ENCODE peak calls at places on chromosomes 11 and 22, in eight cellular contexts. One of them, this sample, is unnamed.

GRCh38 chr11:105046898-105047579 is 1.9 kb upstream of the CARD16 start:
- DNase-seq in CD8-positive, alpha-beta T cell: no peak
- DNase-seq in heart right ventricle: no peak
- DNase-seq in AG09309: peak
- DNase-seq in left ventricle myocardium inferior: no peak
- DNase-seq in psoas muscle: no peak
- DNase-seq in coronary artery: no peak
- DNase-seq in lower leg skin: no peak
- DNase-seq in this sample: no peak

GRCh38 chr11:77151804-77152513 is 23.9 kb downstream of the MYO7A start:
- DNase-seq in CD8-positive, alpha-beta T cell: peak
- DNase-seq in heart right ventricle: no peak
- DNase-seq in AG09309: no peak
- DNase-seq in left ventricle myocardium inferior: no peak
- DNase-seq in psoas muscle: no peak
- DNase-seq in coronary artery: no peak
- DNase-seq in lower leg skin: no peak
- DNase-seq in this sample: no peak

GRCh38 chr11:116691779-116692178 is 81.0 kb downstream of the BUD13 start:
- DNase-seq in CD8-positive, alpha-beta T cell: peak
- DNase-seq in heart right ventricle: no peak
- DNase-seq in AG09309: no peak
- DNase-seq in left ventricle myocardium inferior: no peak
- DNase-seq in psoas muscle: peak
- DNase-seq in coronary artery: no peak
- DNase-seq in lower leg skin: no peak
- DNase-seq in this sample: peak

GRCh38 chr11:56163804-56164203 is 3.7 kb upstream of the OR8K5 start:
- DNase-seq in CD8-positive, alpha-beta T cell: no peak
- DNase-seq in heart right ventricle: no peak
- DNase-seq in AG09309: no peak
- DNase-seq in left ventricle myocardium inferior: no peak
- DNase-seq in psoas muscle: no peak
- DNase-seq in coronary artery: no peak
- DNase-seq in lower leg skin: no peak
- DNase-seq in this sample: no peak

GRCh38 chr11:77047007-77047927 is 13.1 kb downstream of the B3GNT6 start:
- DNase-seq in CD8-positive, alpha-beta T cell: peak
- DNase-seq in heart right ventricle: peak
- DNase-seq in AG09309: peak
- DNase-seq in left ventricle myocardium inferior: peak
- DNase-seq in psoas muscle: peak
- DNase-seq in coronary artery: no peak
- DNase-seq in lower leg skin: peak
- DNase-seq in this sample: peak

GRCh38 chr11:76783901-76784813 is 1.0 kb downstream of the TSKU start:
- DNase-seq in CD8-positive, alpha-beta T cell: no peak
- DNase-seq in heart right ventricle: peak
- DNase-seq in AG09309: no peak
- DNase-seq in left ventricle myocardium inferior: peak
- DNase-seq in psoas muscle: peak
- DNase-seq in coronary artery: no peak
- DNase-seq in lower leg skin: no peak
- DNase-seq in this sample: peak

GRCh38 chr11:113840932-113841664 is 34.3 kb downstream of the USP28 start:
- DNase-seq in CD8-positive, alpha-beta T cell: no peak
- DNase-seq in heart right ventricle: no peak
- DNase-seq in AG09309: no peak
- DNase-seq in left ventricle myocardium inferior: no peak
- DNase-seq in psoas muscle: no peak
- DNase-seq in coronary artery: no peak
- DNase-seq in lower leg skin: no peak
- DNase-seq in this sample: no peak

GRCh38 chr11:70413151-70413550 is 14.8 kb downstream of the CTTN start:
- DNase-seq in CD8-positive, alpha-beta T cell: no peak
- DNase-seq in heart right ventricle: no peak
- DNase-seq in AG09309: no peak
- DNase-seq in left ventricle myocardium inferior: no peak
- DNase-seq in psoas muscle: no peak
- DNase-seq in coronary artery: no peak
- DNase-seq in lower leg skin: no peak
- DNase-seq in this sample: no peak

GRCh38 chr11:3193373-3194015 is 25.1 kb downstream of the MRGPRG start:
- DNase-seq in CD8-positive, alpha-beta T cell: no peak
- DNase-seq in heart right ventricle: no peak
- DNase-seq in AG09309: no peak
- DNase-seq in left ventricle myocardium inferior: no peak
- DNase-seq in psoas muscle: no peak
- DNase-seq in coronary artery: peak
- DNase-seq in lower leg skin: no peak
- DNase-seq in this sample: no peak

GRCh38 chr11:3197044-3197715 is 21.4 kb downstream of the MRGPRG start:
- DNase-seq in CD8-positive, alpha-beta T cell: no peak
- DNase-seq in heart right ventricle: no peak
- DNase-seq in AG09309: no peak
- DNase-seq in left ventricle myocardium inferior: no peak
- DNase-seq in psoas muscle: no peak
- DNase-seq in coronary artery: peak
- DNase-seq in lower leg skin: no peak
- DNase-seq in this sample: no peak

GRCh38 chr11:3196161-3197043 is 22.2 kb downstream of the MRGPRG start:
- DNase-seq in CD8-positive, alpha-beta T cell: no peak
- DNase-seq in heart right ventricle: no peak
- DNase-seq in AG09309: no peak
- DNase-seq in left ventricle myocardium inferior: no peak
- DNase-seq in psoas muscle: no peak
- DNase-seq in coronary artery: peak
- DNase-seq in lower leg skin: no peak
- DNase-seq in this sample: no peak

GRCh38 chr11:3194016-3194816 is 24.4 kb downstream of the MRGPRG start:
- DNase-seq in CD8-positive, alpha-beta T cell: no peak
- DNase-seq in heart right ventricle: no peak
- DNase-seq in AG09309: no peak
- DNase-seq in left ventricle myocardium inferior: no peak
- DNase-seq in psoas muscle: no peak
- DNase-seq in coronary artery: peak
- DNase-seq in lower leg skin: no peak
- DNase-seq in this sample: no peak

DNA sequence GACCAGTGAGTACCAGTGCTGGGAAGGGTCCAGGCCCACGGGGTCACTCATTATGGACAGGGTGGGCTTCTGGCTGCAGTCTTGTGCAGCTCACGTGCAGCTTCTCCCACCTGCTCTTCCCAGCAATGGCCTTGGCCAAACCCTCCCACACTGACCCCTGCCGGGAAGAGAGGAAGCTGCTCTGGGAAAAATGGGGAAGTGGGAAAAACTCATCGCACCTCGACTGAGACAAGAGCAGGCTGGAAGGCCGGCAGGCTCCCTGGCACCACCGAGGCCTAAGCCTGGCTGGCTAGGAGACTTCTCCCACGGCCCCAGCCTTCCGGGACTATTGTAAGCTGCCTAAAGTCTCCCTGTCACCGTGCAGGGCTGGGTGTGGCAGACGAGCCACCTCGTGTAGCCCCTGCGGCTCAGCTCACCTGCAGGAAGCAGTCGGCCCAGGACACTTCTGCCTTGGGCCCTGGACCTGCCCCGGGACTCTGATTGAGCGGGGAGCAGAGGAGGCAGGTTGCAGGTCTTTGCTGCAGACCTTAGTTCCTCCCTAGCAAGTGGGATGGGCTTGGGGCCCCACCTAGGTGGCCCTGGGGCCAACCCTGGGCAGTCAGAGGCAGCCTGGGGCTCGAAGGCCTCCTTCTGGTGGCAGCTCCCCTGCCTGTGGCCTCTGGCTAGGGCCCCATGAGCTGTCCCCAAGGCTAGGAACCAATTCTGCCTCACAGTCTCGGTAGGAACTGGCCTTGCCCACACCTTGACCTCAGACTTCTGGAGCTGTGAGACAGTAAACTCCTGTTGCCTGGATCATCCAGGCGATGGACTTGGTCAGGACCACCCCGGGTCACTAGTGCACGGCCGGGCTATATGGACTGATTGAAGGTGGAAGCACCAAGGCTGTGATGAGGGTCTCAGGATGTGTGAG is 23.1 kb downstream of the MRGPRG start:
- DNase-seq in CD8-positive, alpha-beta T cell: no peak
- DNase-seq in heart right ventricle: no peak
- DNase-seq in AG09309: no peak
- DNase-seq in left ventricle myocardium inferior: no peak
- DNase-seq in psoas muscle: no peak
- DNase-seq in coronary artery: peak
- DNase-seq in lower leg skin: no peak
- DNase-seq in this sample: no peak
- TF ChIP-seq CTCF in CD8-positive, alpha-beta T cell: no peak
- TF ChIP-seq CTCF in heart right ventricle: peak
- TF ChIP-seq CTCF in AG09309: peak
- TF ChIP-seq CTCF in left ventricle myocardium inferior: peak
- TF ChIP-seq CTCF in psoas muscle: no peak
- TF ChIP-seq CTCF in coronary artery: peak
- TF ChIP-seq CTCF in lower leg skin: no peak
- TF ChIP-seq CTCF in this sample: peak

DNA sequence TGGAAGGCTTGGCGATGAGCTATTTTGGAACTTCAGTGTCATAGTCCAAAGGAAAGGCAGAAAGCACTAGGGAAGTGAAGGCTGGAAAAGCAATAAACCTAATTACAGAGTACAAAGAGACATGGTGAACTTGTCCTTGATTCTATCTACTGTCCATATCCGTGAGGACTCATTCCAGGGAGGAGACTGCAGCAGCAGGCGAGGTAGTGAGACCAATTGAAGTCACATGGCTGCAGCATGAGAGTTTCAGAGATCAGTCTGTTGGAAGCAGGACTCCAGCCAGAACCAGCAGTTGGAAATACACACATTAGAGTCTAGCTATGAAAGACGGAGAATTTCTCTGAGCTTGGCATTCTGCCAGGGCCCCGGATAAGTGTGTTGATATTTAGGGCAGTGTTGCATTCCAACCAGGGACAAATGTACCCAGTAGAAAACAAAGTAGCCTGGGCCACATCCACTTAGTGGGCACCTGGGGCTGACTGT is 54.1 kb upstream of the ARHGAP42 start:
- DNase-seq in CD8-positive, alpha-beta T cell: no peak
- DNase-seq in heart right ventricle: peak
- DNase-seq in AG09309: no peak
- DNase-seq in left ventricle myocardium inferior: peak
- DNase-seq in psoas muscle: peak
- DNase-seq in coronary artery: no peak
- DNase-seq in lower leg skin: peak
- DNase-seq in this sample: no peak
- TF ChIP-seq CTCF in CD8-positive, alpha-beta T cell: no peak
- TF ChIP-seq CTCF in heart right ventricle: no peak
- TF ChIP-seq CTCF in AG09309: no peak
- TF ChIP-seq CTCF in left ventricle myocardium inferior: no peak
- TF ChIP-seq CTCF in psoas muscle: no peak
- TF ChIP-seq CTCF in coronary artery: no peak
- TF ChIP-seq CTCF in lower leg skin: no peak
- TF ChIP-seq CTCF in this sample: no peak

GRCh38 chr11:101848262-101848661 is 66.5 kb upstream of the CEP126 start:
- DNase-seq in CD8-positive, alpha-beta T cell: no peak
- DNase-seq in heart right ventricle: no peak
- DNase-seq in AG09309: no peak
- DNase-seq in left ventricle myocardium inferior: no peak
- DNase-seq in psoas muscle: no peak
- DNase-seq in coronary artery: no peak
- DNase-seq in lower leg skin: no peak
- DNase-seq in this sample: no peak
- TF ChIP-seq CTCF in CD8-positive, alpha-beta T cell: no peak
- TF ChIP-seq CTCF in heart right ventricle: peak
- TF ChIP-seq CTCF in AG09309: no peak
- TF ChIP-seq CTCF in left ventricle myocardium inferior: peak
- TF ChIP-seq CTCF in psoas muscle: peak
- TF ChIP-seq CTCF in coronary artery: no peak
- TF ChIP-seq CTCF in lower leg skin: no peak
- TF ChIP-seq CTCF in this sample: peak

DNA sequence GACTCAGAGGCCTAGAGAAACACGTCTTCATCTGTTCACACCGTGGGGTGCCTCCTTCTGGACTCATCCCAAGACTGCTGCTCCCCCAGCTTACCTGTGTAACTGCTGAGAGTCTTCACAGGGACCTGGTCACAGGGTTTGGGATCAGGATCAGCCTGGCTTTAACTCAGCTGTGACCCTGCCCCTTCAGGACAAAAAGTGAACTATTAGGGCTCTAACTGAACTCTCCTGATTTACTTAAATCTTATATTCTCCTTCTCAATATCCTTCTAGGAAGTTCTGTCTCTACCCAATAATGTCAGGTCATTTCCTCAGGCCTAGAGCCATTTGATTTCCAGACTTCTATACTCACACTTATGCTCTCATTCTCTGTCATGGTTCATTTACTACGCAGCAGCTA is 108.4 kb downstream of the ZNF280B start:
- DNase-seq in CD8-positive, alpha-beta T cell: no peak
- DNase-seq in heart right ventricle: no peak
- DNase-seq in AG09309: no peak
- DNase-seq in left ventricle myocardium inferior: no peak
- DNase-seq in psoas muscle: no peak
- DNase-seq in coronary artery: no peak
- DNase-seq in lower leg skin: no peak
- DNase-seq in this sample: no peak
- TF ChIP-seq CTCF in CD8-positive, alpha-beta T cell: no peak
- TF ChIP-seq CTCF in heart right ventricle: no peak
- TF ChIP-seq CTCF in AG09309: no peak
- TF ChIP-seq CTCF in left ventricle myocardium inferior: no peak
- TF ChIP-seq CTCF in psoas muscle: no peak
- TF ChIP-seq CTCF in coronary artery: no peak
- TF ChIP-seq CTCF in lower leg skin: no peak
- TF ChIP-seq CTCF in this sample: no peak

GRCh38 chr11:135037828-135038227 is 625.8 kb upstream of the B3GAT1 start:
- DNase-seq in CD8-positive, alpha-beta T cell: no peak
- DNase-seq in heart right ventricle: no peak
- DNase-seq in AG09309: no peak
- DNase-seq in left ventricle myocardium inferior: no peak
- DNase-seq in psoas muscle: no peak
- DNase-seq in coronary artery: no peak
- DNase-seq in lower leg skin: no peak
- DNase-seq in this sample: no peak

GRCh38 chr11:135036488-135037297 is 624.7 kb upstream of the B3GAT1 start:
- DNase-seq in CD8-positive, alpha-beta T cell: no peak
- DNase-seq in heart right ventricle: no peak
- DNase-seq in AG09309: no peak
- DNase-seq in left ventricle myocardium inferior: no peak
- DNase-seq in psoas muscle: no peak
- DNase-seq in coronary artery: no peak
- DNase-seq in lower leg skin: no peak
- DNase-seq in this sample: no peak

GRCh38 chr11:135035282-135035681 is 623.2 kb upstream of the B3GAT1 start:
- DNase-seq in CD8-positive, alpha-beta T cell: no peak
- DNase-seq in heart right ventricle: no peak
- DNase-seq in AG09309: no peak
- DNase-seq in left ventricle myocardium inferior: no peak
- DNase-seq in psoas muscle: no peak
- DNase-seq in coronary artery: no peak
- DNase-seq in lower leg skin: no peak
- DNase-seq in this sample: no peak

GRCh38 chr11:135033545-135033944 is 621.5 kb upstream of the B3GAT1 start:
- DNase-seq in CD8-positive, alpha-beta T cell: no peak
- DNase-seq in heart right ventricle: peak
- DNase-seq in AG09309: no peak
- DNase-seq in left ventricle myocardium inferior: no peak
- DNase-seq in psoas muscle: no peak
- DNase-seq in coronary artery: no peak
- DNase-seq in lower leg skin: no peak
- DNase-seq in this sample: peak
- TF ChIP-seq CTCF in CD8-positive, alpha-beta T cell: no peak
- TF ChIP-seq CTCF in heart right ventricle: peak
- TF ChIP-seq CTCF in AG09309: no peak
- TF ChIP-seq CTCF in left ventricle myocardium inferior: peak
- TF ChIP-seq CTCF in psoas muscle: no peak
- TF ChIP-seq CTCF in coronary artery: no peak
- TF ChIP-seq CTCF in lower leg skin: no peak
- TF ChIP-seq CTCF in this sample: peak